ENCODE peak calls at places on chromosome 12, in nine cellular contexts. A, Q, O, N, Z, M, U, L and F are unnamed samples.

GRCh38 chr12:74111688-74112360 is 425.8 kb upstream of the ATXN7L3B start:
- DNase-seq in A (no peak), Q (no peak), O (no peak), N (no peak), Z (peak), M (no peak), U (peak), L (no peak), F (no peak)

GRCh38 chr12:66087365-66087943 is 43.1 kb downstream of the LLPH start:
- DNase-seq in A (peak), Q (peak), O (peak), N (peak), Z (peak), M (no peak), U (peak), L (peak), F (peak)

GRCh38 chr12:122517877-122518276 is 8.9 kb downstream of the RSRC2 start:
- DNase-seq in A (no peak), Q (no peak), O (no peak), N (no peak), Z (no peak), M (no peak), U (no peak), L (no peak), F (peak)

GRCh38 chr12:57548488-57548887 is 1.4 kb upstream of the KIF5A start:
- DNase-seq in A (no peak), Q (no peak), O (no peak), N (no peak), Z (no peak), M (no peak), U (no peak), L (no peak), F (no peak)

GRCh38 chr12:129984097-129984496 is 80.3 kb upstream of the TMEM132D start:
- DNase-seq in A (no peak), Q (no peak), O (no peak), N (no peak), Z (no peak), M (no peak), U (no peak), L (no peak), F (no peak)

GRCh38 chr12:95424271-95424994 is 49.5 kb upstream of the METAP2 start:
- DNase-seq in A (no peak), Q (no peak), O (no peak), N (peak), Z (peak), M (no peak), U (no peak), L (peak), F (no peak)

GRCh38 chr12:103495783-103496456 is at the start of gene C12orf42:
- DNase-seq in A (no peak), Q (no peak), O (peak), N (no peak), Z (peak), M (peak), U (no peak), L (no peak), F (peak)

GRCh38 chr12:94617101-94617500 is 33.3 kb downstream of the TMCC3 start:
- DNase-seq in A (no peak), Q (no peak), O (no peak), N (no peak), Z (no peak), M (no peak), U (no peak), L (no peak), F (no peak)

GRCh38 chr12:55972045-55972843 is 1.6 kb upstream of the RAB5B start:
- DNase-seq in A (no peak), Q (peak), O (no peak), N (peak), Z (no peak), M (no peak), U (peak), L (no peak), F (peak)

GRCh38 chr12:43653917-43654316 is 101.9 kb upstream of the ADAMTS20 start:
- DNase-seq in A (no peak), Q (no peak), O (no peak), N (no peak), Z (no peak), M (no peak), U (no peak), L (no peak), F (no peak)

GRCh38 chr12:131117438-131118245 is 163.9 kb downstream of the ADGRD1 start:
- DNase-seq in A (peak), Q (peak), O (no peak), N (peak), Z (no peak), M (no peak), U (no peak), L (no peak), F (no peak)

GRCh38 chr12:26246483-26247164 is 51.3 kb downstream of the SSPN start:
- DNase-seq in A (no peak), Q (peak), O (peak), N (no peak), Z (peak), M (no peak), U (no peak), L (peak), F (no peak)

GRCh38 chr12:21819236-21819635 is 44.7 kb upstream of the KCNJ8 start:
- DNase-seq in A (no peak), Q (no peak), O (no peak), N (no peak), Z (no peak), M (no peak), U (peak), L (no peak), F (no peak)

GRCh38 chr12:109165599-109165998 is 49.2 kb downstream of the ACACB start:
- DNase-seq in A (no peak), Q (no peak), O (no peak), N (peak), Z (no peak), M (no peak), U (no peak), L (no peak), F (peak)

GRCh38 chr12:110578522-110579238 is 4.4 kb downstream of the PPTC7 start:
- DNase-seq in A (no peak), Q (no peak), O (no peak), N (no peak), Z (peak), M (no peak), U (no peak), L (no peak), F (no peak)

GRCh38 chr12:15756822-15757221 is 32.4 kb downstream of the EPS8 start:
- DNase-seq in A (no peak), Q (no peak), O (no peak), N (no peak), Z (no peak), M (no peak), U (no peak), L (no peak), F (no peak)

GRCh38 chr12:110537605-110538409 is 35.7 kb downstream of the RAD9B start:
- DNase-seq in A (peak), Q (peak), O (peak), N (no peak), Z (no peak), M (no peak), U (no peak), L (peak), F (no peak)

GRCh38 chr12:28440209-28440608 is 250.0 kb downstream of the CCDC91 start:
- DNase-seq in A (no peak), Q (no peak), O (no peak), N (no peak), Z (no peak), M (no peak), U (no peak), L (no peak), F (no peak)

GRCh38 chr12:114848661-114849060 is 164.7 kb upstream of the TBX3 start:
- DNase-seq in A (no peak), Q (no peak), O (no peak), N (no peak), Z (no peak), M (no peak), U (no peak), L (no peak), F (no peak)

GRCh38 chr12:32305163-32305562 is 94.2 kb upstream of the FGD4 start:
- DNase-seq in A (no peak), Q (no peak), O (no peak), N (no peak), Z (peak), M (no peak), U (peak), L (no peak), F (no peak)

GRCh38 chr12:93741741-93742085 is 64.5 kb downstream of the CRADD start:
- DNase-seq in A (no peak), Q (no peak), O (no peak), N (no peak), Z (no peak), M (no peak), U (peak), L (no peak), F (no peak)

GRCh38 chr12:132986885-132987225 is 688 bp downstream of the ZNF26 start:
- DNase-seq in A (no peak), Q (no peak), O (no peak), N (no peak), Z (no peak), M (no peak), U (peak), L (no peak), F (no peak)

GRCh38 chr12:132986001-132986884 is at the start of gene ZNF26:
- DNase-seq in A (peak), Q (peak), O (peak), N (peak), Z (peak), M (peak), U (peak), L (peak), F (peak)
- TF ChIP-seq POLR2A in A (peak), Q (peak), O (peak), N (peak), Z (no peak), M (peak), U (peak), L (no peak), F (peak)

GRCh38 chr12:133080619-133081407 is at the start of gene ZNF140:
- DNase-seq in A (peak), Q (peak), O (peak), N (peak), Z (no peak), M (peak), U (peak), L (peak), F (peak)
- TF ChIP-seq POLR2A in A (peak), Q (peak), O (peak), N (peak), Z (no peak), M (peak), U (no peak), L (no peak), F (peak)

GRCh38 chr12:2692156-2692555 is 102.6 kb upstream of the FKBP4 start:
- DNase-seq in A (no peak), Q (no peak), O (no peak), N (no peak), Z (no peak), M (no peak), U (no peak), L (no peak), F (no peak)

GRCh38 chr12:2689879-2690278 is 104.9 kb upstream of the FKBP4 start:
- DNase-seq in A (no peak), Q (no peak), O (no peak), N (no peak), Z (no peak), M (no peak), U (no peak), L (no peak), F (no peak)

GRCh38 chr12:2691001-2691339 is 103.8 kb upstream of the FKBP4 start:
- DNase-seq in A (no peak), Q (no peak), O (peak), N (no peak), Z (no peak), M (no peak), U (no peak), L (no peak), F (no peak)

GRCh38 chr12:2690348-2691000 is 104.3 kb upstream of the FKBP4 start:
- DNase-seq in A (no peak), Q (no peak), O (no peak), N (no peak), Z (no peak), M (no peak), U (no peak), L (no peak), F (no peak)

DNA sequence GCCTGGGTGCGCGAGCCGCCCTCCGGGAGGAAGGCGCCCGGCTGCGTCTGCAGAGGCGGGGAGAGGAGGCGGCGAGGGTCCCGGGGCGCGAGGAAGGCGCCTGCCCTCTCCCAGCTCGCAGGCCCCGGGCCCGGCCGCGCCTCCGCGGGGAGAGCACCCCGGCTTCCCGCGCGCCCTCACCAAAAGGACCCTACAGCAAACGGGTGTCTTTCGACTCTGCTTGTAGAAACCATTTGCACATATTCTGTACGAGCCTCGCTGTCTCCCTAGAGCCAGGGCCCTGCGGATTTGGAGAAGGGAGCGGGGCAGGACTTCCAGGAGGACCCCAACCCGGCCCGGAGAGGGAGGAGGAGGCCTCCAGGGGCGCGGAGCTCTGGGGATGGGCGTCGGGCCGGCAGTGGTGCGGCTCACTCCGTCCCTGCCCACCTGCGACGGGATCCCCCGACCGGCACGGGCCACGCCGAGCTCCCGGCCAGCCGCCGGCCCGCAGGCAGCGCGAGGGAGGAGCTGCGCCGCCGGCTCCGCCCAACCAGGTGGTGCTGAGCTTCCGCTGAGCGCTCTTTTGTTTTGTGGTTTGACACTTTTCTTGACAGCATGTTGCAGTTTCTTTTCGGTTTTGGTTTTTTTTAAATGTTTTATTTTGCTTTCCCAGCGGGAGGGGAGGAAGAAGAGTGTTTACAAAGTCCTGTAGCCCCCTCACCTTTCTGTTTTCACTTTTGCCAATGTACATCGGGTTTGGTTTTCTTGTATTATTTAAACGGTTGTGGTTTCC is 103.2 kb upstream of the FKBP4 start:
- DNase-seq in A (no peak), Q (no peak), O (peak), N (no peak), Z (peak), M (peak), U (no peak), L (no peak), F (no peak)
- TF ChIP-seq POLR2A in A (no peak), Q (no peak), O (peak), N (no peak), Z (no peak), M (no peak), U (no peak), L (no peak), F (no peak)

GRCh38 chr12:124869011-124869665 is 5.5 kb upstream of the SCARB1 start:
- DNase-seq in A (no peak), Q (peak), O (no peak), N (no peak), Z (no peak), M (no peak), U (no peak), L (no peak), F (no peak)
- TF ChIP-seq POLR2A in A (no peak), Q (peak), O (no peak), N (no peak), Z (no peak), M (peak), U (no peak), L (no peak), F (no peak)

DNA sequence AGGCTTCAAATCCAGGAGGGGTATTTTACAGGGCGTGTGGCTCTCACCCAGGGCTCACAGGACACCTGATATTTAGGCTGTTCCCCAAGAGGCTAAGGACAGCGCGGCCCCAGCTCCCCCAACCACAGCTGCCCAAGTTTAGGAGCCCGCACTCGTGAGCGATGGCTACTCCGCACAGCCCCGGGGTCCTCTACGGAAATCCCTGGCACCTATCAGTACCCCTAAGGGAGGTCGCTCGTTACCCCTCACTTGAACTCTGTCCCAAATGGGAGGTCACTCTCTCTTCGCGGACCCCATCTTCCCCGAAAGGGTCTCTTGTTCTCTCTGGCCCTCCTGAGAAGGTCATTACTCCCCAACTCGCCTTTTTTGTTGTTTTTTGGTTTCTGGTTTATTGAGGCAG is 708 bp upstream of the P2RX4 start:
- DNase-seq in A (peak), Q (no peak), O (no peak), N (no peak), Z (no peak), M (no peak), U (no peak), L (no peak), F (no peak)
- TF ChIP-seq POLR2A in A (no peak), Q (no peak), O (no peak), N (no peak), Z (no peak), M (no peak), U (no peak), L (no peak), F (no peak)

DNA sequence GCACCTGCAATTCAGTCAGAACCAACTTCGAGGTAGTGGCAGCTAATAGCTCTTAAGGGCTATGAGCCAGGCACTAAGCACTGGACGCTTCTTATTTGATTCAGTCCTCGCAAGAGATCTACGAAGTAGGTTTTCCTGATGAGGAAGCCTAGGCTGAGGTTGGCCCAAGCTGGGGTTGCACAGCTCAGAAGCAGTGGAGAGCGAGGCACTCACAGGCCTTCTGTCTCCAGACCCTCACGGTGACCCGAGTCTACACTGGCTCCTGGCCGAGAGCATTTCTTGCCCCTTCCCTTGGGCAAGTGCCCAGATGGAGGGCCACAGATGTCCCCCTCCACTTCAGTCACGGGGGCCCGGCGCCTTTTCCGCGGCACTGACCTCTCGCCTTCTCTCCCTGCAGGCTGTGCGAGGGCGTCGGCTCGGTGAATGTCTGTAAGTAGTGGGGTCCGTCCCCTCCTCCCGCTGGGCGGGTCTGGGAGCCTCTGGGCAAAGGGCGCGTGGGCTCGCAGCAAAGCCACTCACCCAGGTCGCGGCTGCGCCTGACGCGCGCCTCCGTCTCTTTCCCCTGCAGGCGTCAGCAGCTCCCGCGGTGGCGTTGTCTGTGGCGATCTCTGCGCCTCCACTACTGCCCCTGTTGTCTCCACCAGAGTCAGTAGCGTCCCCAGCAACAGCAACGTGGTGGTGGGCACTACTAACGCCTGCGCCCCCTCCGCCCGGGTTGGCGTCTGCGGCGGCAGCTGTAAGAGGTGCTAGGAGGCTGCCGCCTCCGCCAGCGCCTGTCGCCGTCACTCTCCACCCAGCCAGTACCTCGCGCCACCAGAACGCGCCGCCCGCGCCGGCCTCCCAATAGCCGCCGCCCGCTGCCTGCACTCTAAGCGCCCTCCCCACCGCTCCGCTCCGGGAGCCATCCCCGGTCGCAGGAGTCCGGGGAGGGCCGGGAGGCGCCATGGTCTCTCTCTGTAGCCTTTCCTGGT is 13.1 kb downstream of the KRT83 start:
- DNase-seq in A (no peak), Q (peak), O (peak), N (peak), Z (peak), M (peak), U (no peak), L (peak), F (no peak)
- TF ChIP-seq POLR2A in A (no peak), Q (peak), O (no peak), N (no peak), Z (no peak), M (no peak), U (no peak), L (no peak), F (no peak)

GRCh38 chr12:175250-175649 is 38.7 kb downstream of the SLC6A12 start:
- DNase-seq in A (peak), Q (no peak), O (no peak), N (no peak), Z (no peak), M (no peak), U (no peak), L (no peak), F (no peak)
- TF ChIP-seq POLR2A in A (no peak), Q (no peak), O (no peak), N (no peak), Z (no peak), M (no peak), U (no peak), L (no peak), F (no peak)

DNA sequence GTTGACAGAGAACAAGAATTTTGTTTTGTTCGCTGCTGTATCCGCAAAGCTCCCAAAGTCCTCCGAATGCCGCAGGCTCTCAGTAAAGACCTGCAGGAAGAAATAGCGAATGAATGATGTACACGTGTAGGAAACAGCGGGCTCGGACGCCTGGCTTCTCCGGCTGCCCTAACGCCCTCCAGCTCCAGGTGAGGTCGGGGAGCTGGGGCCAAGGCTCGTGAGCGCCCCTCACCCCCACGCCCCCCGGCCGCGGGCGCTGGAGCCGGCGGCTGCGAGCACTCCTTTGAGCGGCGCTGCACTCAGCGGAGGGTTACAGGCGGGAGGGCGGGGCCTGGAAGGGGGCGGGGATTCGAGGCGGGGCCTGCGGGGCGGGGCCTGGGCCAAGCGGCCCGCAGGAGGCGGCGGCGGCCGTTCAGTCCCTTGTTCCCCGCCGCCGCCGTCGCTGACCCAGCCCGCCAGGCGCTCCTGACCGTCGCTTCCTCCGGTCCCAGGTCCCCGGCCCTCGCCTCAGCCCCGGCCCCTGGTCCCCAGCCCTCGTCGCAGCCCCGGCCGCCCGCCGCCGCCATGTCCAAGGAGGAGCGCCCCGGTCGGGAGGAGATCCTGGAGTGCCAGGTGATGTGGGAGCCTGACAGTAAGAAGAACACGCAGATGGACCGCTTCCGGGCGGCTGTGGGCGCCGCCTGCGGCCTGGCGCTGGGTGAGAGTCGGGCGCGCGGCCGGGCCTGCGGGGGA is at the start of gene AACS:
- DNase-seq in A (peak), Q (peak), O (peak), N (peak), Z (peak), M (peak), U (peak), L (peak), F (peak)
- TF ChIP-seq POLR2A in A (peak), Q (peak), O (peak), N (no peak), Z (peak), M (no peak), U (peak), L (no peak), F (peak)

GRCh38 chr12:53981652-53982565 is 3.0 kb upstream of the HOXC10 start:
- DNase-seq in A (no peak), Q (no peak), O (no peak), N (no peak), Z (no peak), M (no peak), U (no peak), L (no peak), F (no peak)

GRCh38 chr12:53982616-53983579 is 2.0 kb upstream of the HOXC10 start:
- DNase-seq in A (no peak), Q (no peak), O (no peak), N (no peak), Z (no peak), M (no peak), U (no peak), L (no peak), F (no peak)

GRCh38 chr12:53985358-53985899 is 483 bp downstream of the HOXC10 start:
- DNase-seq in A (no peak), Q (no peak), O (no peak), N (no peak), Z (no peak), M (no peak), U (no peak), L (no peak), F (no peak)

GRCh38 chr12:53984901-53985357 is at the start of gene HOXC10:
- DNase-seq in A (peak), Q (peak), O (peak), N (peak), Z (peak), M (peak), U (peak), L (peak), F (peak)

GRCh38 chr12:53983580-53984572 is 1.1 kb upstream of the HOXC10 start:
- DNase-seq in A (no peak), Q (no peak), O (no peak), N (no peak), Z (no peak), M (no peak), U (no peak), L (no peak), F (no peak)
- TF ChIP-seq POLR2A in A (no peak), Q (no peak), O (no peak), N (no peak), Z (no peak), M (no peak), U (no peak), L (no peak), F (no peak)